ENCODE peak calls at places on chromosomes 3 and 15, in seven cellular contexts. W, P, I, J, F, E and B are unnamed samples.
A peak's percentile ranks its signal among the peaks of the same experiment; 100 is the strongest.

GRCh38 chr3:159839561-159840379 is 148.9 kb upstream of the IL12A start:
- DNase-seq in W (peak; percentile 55), P (peak; percentile 86), I (no peak), J (peak; percentile 92), F (no peak), E (peak; percentile 85), B (no peak)

GRCh38 chr3:179880868-179881267 is 155.9 kb downstream of the PEX5L start:
- DNase-seq in W (no peak), P (peak; percentile 61), I (no peak), J (peak; percentile 18), F (no peak), E (no peak), B (no peak)

GRCh38 chr3:190701096-190701532 is 161.4 kb downstream of the GMNC start:
- DNase-seq in W (peak; percentile 67), P (peak; percentile 66), I (peak; percentile 37), J (peak; percentile 12), F (no peak), E (peak; percentile 37), B (peak; percentile 69)

GRCh38 chr3:23288286-23288685 is 85.2 kb downstream of the UBE2E2 start:
- DNase-seq in W (peak; percentile 6), P (no peak), I (peak; percentile 10), J (no peak), F (no peak), E (no peak), B (no peak)

GRCh38 chr3:87246662-87247061 is 19.6 kb downstream of the CHMP2B start:
- DNase-seq in W (no peak), P (no peak), I (no peak), J (no peak), F (no peak), E (no peak), B (no peak)

GRCh38 chr15:99963096-99963825 is 230.0 kb upstream of the LYSMD4 start:
- DNase-seq in W (peak; percentile 59), P (no peak), I (no peak), J (no peak), F (no peak), E (no peak), B (no peak)

GRCh38 chr3:70309591-70309990 is 2.8 kb downstream of the MDFIC2 start:
- DNase-seq in W (no peak), P (no peak), I (no peak), J (no peak), F (no peak), E (no peak), B (no peak)

GRCh38 chr3:4751057-4752051 is 227.9 kb upstream of the BHLHE40 start:
- DNase-seq in W (peak; percentile 87), P (no peak), I (peak; percentile 92), J (no peak), F (no peak), E (no peak), B (no peak)

GRCh38 chr3:196009456-196009855 is 72.4 kb downstream of the TFRC start:
- DNase-seq in W (no peak), P (no peak), I (no peak), J (no peak), F (no peak), E (no peak), B (no peak)

GRCh38 chr3:187024561-187025226 is 94.4 kb downstream of the ST6GAL1 start:
- DNase-seq in W (no peak), P (no peak), I (no peak), J (no peak), F (no peak), E (no peak), B (no peak)

GRCh38 chr3:118818386-118818785 is 216.3 kb downstream of the IGSF11 start:
- DNase-seq in W (no peak), P (no peak), I (no peak), J (no peak), F (no peak), E (no peak), B (no peak)

GRCh38 chr15:66497502-66498455 is at the start of gene SNAPC5:
- DNase-seq in W (peak; percentile 93), P (peak; percentile 98), I (peak; percentile 96), J (peak; percentile 93), F (peak; percentile 90), E (peak; percentile 98), B (peak; percentile 96)

GRCh38 chr15:93987068-93987467 is 244.3 kb upstream of the MCTP2 start:
- DNase-seq in W (no peak), P (no peak), I (no peak), J (no peak), F (no peak), E (no peak), B (no peak)

GRCh38 chr15:26841941-26842340 is 24.9 kb upstream of the GABRA5 start:
- DNase-seq in W (no peak), P (peak; percentile 38), I (no peak), J (no peak), F (no peak), E (no peak), B (no peak)
- H2AFZ ChIP-seq in W (no peak overlapping the region), P (peak overlapping the region; percentile 97), I (no peak overlapping the region), J (no peak overlapping the region), F (no peak overlapping the region), E (peak overlapping the region; percentile 60), B (no peak overlapping the region)

DNA sequence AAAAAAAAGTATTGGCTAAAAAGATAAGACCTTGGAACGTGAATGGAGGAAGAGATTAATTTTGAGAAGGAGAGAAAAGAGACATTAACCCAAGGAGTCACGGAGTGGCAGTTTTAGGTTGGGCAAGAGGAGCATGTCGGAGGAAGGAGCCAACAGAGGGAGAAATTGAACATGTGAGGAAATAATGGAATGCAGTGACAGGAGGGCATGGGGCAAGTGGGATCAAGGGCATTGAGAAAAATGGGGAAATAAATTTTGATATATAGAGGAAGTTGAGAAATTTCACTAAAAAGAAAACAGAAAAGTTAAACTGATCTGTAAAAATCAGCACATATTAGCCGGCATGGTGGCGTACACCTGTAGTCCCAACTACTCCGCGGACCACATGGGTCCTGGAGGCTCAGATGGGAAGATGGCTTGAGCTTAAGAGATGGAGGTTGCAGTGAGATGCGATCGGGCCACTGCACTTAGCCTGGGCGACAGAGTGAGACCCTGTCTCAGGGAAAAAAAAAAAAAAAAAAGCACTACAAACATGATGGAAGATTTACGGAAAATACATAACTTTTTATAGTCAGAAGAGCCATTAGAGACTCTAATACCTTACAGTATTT is 1.2 kb downstream of the HAUS2 start:
- DNase-seq in W (no peak), P (no peak), I (no peak), J (no peak), F (no peak), E (no peak), B (no peak)
- H2AFZ ChIP-seq in W (no peak overlapping the region), P (no peak overlapping the region), I (no peak overlapping the region), J (no peak overlapping the region), F (peak overlapping the region; percentile 28), E (no peak overlapping the region), B (no peak overlapping the region)

GRCh38 chr3:13018561-13019242 is 54.5 kb downstream of the IQSEC1 start:
- DNase-seq in W (no peak), P (no peak), I (no peak), J (no peak), F (no peak), E (no peak), B (no peak)

GRCh38 chr3:13021141-13021933 is 51.9 kb downstream of the IQSEC1 start:
- DNase-seq in W (no peak), P (no peak), I (peak; percentile 2), J (no peak), F (no peak), E (no peak), B (no peak)

GRCh38 chr3:13020159-13020558 is 53.1 kb downstream of the IQSEC1 start:
- DNase-seq in W (no peak), P (no peak), I (no peak), J (no peak), F (no peak), E (no peak), B (no peak)

GRCh38 chr3:13019243-13019701 is 54.0 kb downstream of the IQSEC1 start:
- DNase-seq in W (peak; percentile 3), P (peak; percentile 78), I (no peak), J (peak; percentile 71), F (peak; percentile 68), E (peak; percentile 92), B (peak; percentile 64)

DNA sequence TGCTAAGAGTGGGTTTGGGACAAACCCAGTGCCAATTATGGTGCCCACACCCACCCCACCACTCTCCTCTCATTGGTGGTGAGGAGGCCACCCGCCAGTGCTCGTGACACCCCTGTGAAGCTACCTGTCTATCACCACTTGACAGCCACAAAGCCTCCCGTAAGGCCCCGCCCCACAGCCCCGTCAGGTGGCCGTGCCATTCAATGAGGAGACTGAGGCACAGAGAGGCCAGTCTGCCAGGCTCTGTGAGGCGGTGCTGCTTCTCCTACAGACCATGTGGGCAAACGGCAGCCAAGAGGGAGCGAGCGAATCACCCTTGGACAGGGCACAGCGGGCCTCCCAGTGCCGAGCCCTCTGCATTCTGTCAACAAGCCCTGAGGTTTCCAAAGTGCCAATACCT is 53.5 kb downstream of the IQSEC1 start:
- DNase-seq in W (no peak), P (no peak), I (no peak), J (no peak), F (no peak), E (no peak), B (no peak)
- H2AFZ ChIP-seq in W (no peak overlapping the region), P (no peak overlapping the region), I (no peak overlapping the region), J (no peak overlapping the region), F (no peak overlapping the region), E (no peak overlapping the region), B (peak overlapping the region; percentile 69)

GRCh38 chr3:65265942-65266341 is 578.1 kb upstream of the ADAMTS9 start:
- DNase-seq in W (no peak), P (peak; percentile 14), I (no peak), J (no peak), F (no peak), E (no peak), B (no peak)
- H2AFZ ChIP-seq in W (no peak overlapping the region), P (peak overlapping the region; percentile 39), I (no peak overlapping the region), J (peak overlapping the region; percentile 47), F (no peak overlapping the region), E (no peak overlapping the region), B (no peak overlapping the region)

DNA sequence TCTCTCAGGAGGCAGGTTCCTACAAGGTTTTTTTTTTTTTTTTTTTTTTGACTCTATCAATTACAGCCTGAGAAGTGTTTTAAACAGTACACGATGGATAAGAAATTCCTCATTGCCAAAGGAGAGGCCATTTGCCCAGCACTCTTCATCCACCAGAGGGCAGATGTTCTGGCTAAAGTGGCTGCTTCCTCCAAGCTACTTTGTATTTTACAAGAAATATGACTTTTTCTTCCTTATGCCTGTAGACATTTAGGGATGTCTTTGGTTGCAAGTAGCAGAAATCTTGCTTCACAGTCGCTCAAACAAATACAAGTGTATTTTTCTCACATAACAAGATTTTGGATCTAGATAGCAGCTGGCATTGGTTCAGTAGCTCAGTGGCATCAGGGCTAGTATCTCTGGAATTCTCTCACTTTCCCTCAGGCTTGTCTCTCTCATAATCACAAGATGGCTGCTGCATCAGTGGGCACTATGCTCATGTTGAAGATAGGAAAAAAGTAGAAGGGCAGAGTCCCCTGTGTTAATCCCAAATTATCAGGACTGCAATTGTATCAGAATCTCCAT is 139.1 kb upstream of the COL8A1 start:
- DNase-seq in W (peak; percentile 28), P (peak; percentile 71), I (peak; percentile 80), J (no peak), F (peak; percentile 3), E (no peak), B (peak; percentile 34)
- H2AFZ ChIP-seq in W (peak overlapping the region; percentile 7), P (peak overlapping the region; percentile 94), I (peak overlapping the region; percentile 73), J (peak overlapping the region; percentile 28), F (no peak overlapping the region), E (no peak overlapping the region), B (no peak overlapping the region)

DNA sequence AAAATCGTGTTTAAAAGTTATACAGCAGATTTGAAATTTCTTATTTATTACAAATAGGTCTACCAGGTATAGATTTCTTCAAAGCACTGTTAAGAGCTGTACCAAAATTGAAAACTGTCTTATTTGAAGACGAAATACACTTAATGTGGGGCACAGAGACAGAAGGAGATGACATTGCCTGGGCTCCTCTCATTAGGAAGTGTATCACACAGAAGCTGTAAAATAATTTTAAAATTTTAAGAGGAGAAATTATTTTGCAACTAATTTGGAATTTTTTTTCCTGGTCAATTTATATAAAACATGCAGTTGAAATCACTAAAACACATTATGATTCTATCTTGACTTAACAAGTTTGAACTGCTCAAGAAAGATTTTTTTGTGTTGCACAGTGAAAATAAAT is 614.8 kb upstream of the AGTR1 start:
- DNase-seq in W (no peak), P (no peak), I (no peak), J (no peak), F (no peak), E (no peak), B (no peak)
- H2AFZ ChIP-seq in W (no peak overlapping the region), P (no peak overlapping the region), I (no peak overlapping the region), J (no peak overlapping the region), F (no peak overlapping the region), E (no peak overlapping the region), B (no peak overlapping the region)